ENCODE peak calls at places on chromosomes 6 and 20, in eight cellular contexts. L is BJ; J is cardiac fibroblast; P is HCT116; K is neural crest cell; I is CD4-positive, alpha-beta T cell; B is brain microvascular endothelial cell; W is fibroblast of mammary gland. E is an unnamed sample.

GRCh38 chr6:84762941-84763396 is 1.4 kb downstream of the TBX18 start:
- DNase-seq in K (no peak), I (no peak), L (no peak), P (no peak), B (no peak), J (no peak), W (no peak), E (peak)

GRCh38 chr6:149896491-149896890 is 1.4 kb downstream of the RAET1E start:
- DNase-seq in B (peak), I (no peak), L (no peak), K (no peak), P (no peak), W (peak), J (peak), E (no peak)

GRCh38 chr6:163943647-163944395 is 529.3 kb downstream of the QKI start:
- DNase-seq in P (no peak), W (peak), L (no peak), J (no peak), I (no peak), B (peak), K (peak), E (no peak)

GRCh38 chr6:113277111-113277510 is 580.0 kb upstream of the MARCKS start:
- DNase-seq in P (no peak), J (no peak), W (no peak), I (no peak), L (no peak), K (no peak), B (no peak), E (no peak)

GRCh38 chr6:41723178-41723935 is 12.1 kb downstream of the TFEB start:
- DNase-seq in L (peak), B (peak), P (no peak), K (no peak), J (peak), W (peak), I (no peak), E (peak)

GRCh38 chr6:37704066-37704465 is 6.4 kb upstream of the MDGA1 start:
- DNase-seq in K (no peak), J (no peak), I (no peak), W (no peak), L (no peak), P (no peak), B (no peak), E (no peak)

GRCh38 chr6:170088349-170088951 is 202.4 kb downstream of the DLL1 start:
- DNase-seq in I (no peak), P (no peak), K (no peak), W (no peak), B (no peak), J (no peak), L (no peak), E (no peak)

GRCh38 chr20:58651548-58651822 is 402 bp downstream of the STX16 start:
- DNase-seq in B (no peak), K (no peak), P (no peak), W (no peak), J (no peak), L (no peak), I (no peak), E (no peak)

GRCh38 chr6:73144516-73144915 is 80.8 kb downstream of the KHDC1L start:
- DNase-seq in I (no peak), B (no peak), L (no peak), K (no peak), J (no peak), P (no peak), W (no peak), E (no peak)

GRCh38 chr6:17580518-17581048 is 19.5 kb upstream of the FAM8A1 start:
- DNase-seq in J (peak), L (no peak), B (peak), K (peak), P (no peak), I (no peak), W (peak), E (peak)

GRCh38 chr20:7106910-7107309 is 339.4 kb downstream of the BMP2 start:
- DNase-seq in W (no peak), J (no peak), I (no peak), P (no peak), L (no peak), K (no peak), B (no peak), E (no peak)

GRCh38 chr6:108442770-108443520 is 117.8 kb upstream of the FOXO3 start:
- DNase-seq in J (no peak), W (no peak), B (no peak), K (no peak), I (no peak), P (no peak), L (no peak), E (no peak)

GRCh38 chr6:4914412-4915159 is 89.3 kb downstream of the RPP40 start:
- DNase-seq in J (peak), W (peak), B (peak), K (no peak), I (no peak), L (peak), P (no peak), E (no peak)

GRCh38 chr6:54621285-54621684 is 225.3 kb upstream of the FAM83B start:
- DNase-seq in I (no peak), P (peak), L (no peak), B (no peak), J (peak), K (no peak), W (no peak), E (no peak)
- TF ChIP-seq CTCF in I (no peak), P (peak), L (no peak), B (peak), J (peak), K (peak), W (no peak), E (peak)

GRCh38 chr20:23877524-23877923 is 2.0 kb downstream of the CST5 start:
- DNase-seq in J (no peak), W (no peak), B (no peak), K (no peak), I (no peak), L (no peak), P (no peak), E (no peak)
- TF ChIP-seq CTCF in J (no peak), W (no peak), B (no peak), K (no peak), I (no peak), L (no peak), P (no peak), E (peak)

DNA sequence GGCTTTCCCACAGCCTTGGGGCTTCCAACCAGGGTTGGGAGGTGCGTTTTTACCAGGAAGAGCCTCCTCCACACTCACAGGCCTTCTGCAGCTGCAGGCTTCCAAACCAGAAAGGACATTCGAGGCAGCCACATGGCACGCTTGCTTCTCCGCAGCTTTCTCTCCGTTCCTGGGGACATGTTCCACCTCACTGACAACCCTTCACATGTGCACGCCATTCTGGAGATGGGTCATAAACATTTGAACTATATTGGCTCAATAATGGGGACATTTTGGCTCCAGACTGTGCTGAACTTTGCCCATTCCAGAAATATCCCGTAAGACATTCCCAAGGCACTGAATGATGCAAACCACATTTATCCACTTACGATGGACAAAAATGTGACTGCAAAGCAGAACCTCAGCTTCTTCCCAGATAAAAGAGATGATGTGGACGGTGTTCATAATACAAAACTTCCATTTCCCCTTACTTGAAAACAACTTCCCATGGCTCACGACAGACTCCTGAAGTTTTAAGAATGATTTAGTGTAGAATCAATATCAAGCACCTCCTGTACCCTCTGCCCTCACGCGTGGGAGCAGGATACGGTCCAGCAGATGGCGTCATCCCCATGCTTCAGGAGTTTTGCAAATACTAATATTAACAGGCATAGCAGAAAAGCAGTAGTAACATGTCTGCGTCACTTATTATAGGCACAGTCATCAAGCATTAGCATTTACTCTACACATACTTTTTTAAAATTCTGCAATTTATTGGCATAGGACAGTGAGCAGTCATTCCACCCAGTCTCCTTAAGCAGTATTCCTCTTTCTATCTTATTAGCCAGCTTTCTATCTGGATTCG is 25.4 kb upstream of the FOXF2 start:
- DNase-seq in B (no peak), L (peak), W (peak), I (no peak), K (no peak), J (no peak), P (peak), E (peak)
- TF ChIP-seq CTCF in B (peak), L (peak), W (peak), I (no peak), K (peak), J (no peak), P (peak), E (no peak)

GRCh38 chr20:43914697-43915208 is at the start of gene TOX2:
- DNase-seq in L (no peak), K (peak), P (no peak), J (peak), W (no peak), I (peak), B (no peak), E (peak)
- TF ChIP-seq CTCF in L (no peak), K (no peak), P (no peak), J (no peak), W (no peak), I (no peak), B (no peak), E (no peak)

GRCh38 chr6:110518281-110518623 is 41.8 kb upstream of the SLC22A16 start:
- DNase-seq in J (peak), I (no peak), K (no peak), B (no peak), L (no peak), P (no peak), W (peak), E (no peak)
- TF ChIP-seq CTCF in J (peak), I (no peak), K (peak), B (peak), L (peak), P (peak), W (peak), E (peak)

E was measured in glutamatergic neuron.